ENCODE peak calls at places on chromosome 6, in five cellular contexts. J is AG09309, M is lower leg skin, W is astrocyte, Q is IMR-90. U is an unnamed sample.

GRCh38 chr6:108080010-108080780 is 5.7 kb upstream of the OSTM1 start:
- DNase-seq in Q (peak), M (no peak), W (peak), J (no peak), U (peak)

GRCh38 chr6:26233608-26234420 is 131.2 kb upstream of the BTN3A2 start:
- DNase-seq in W (peak), J (no peak), M (no peak), Q (peak), U (peak)

GRCh38 chr6:43871284-43871683 is 101.3 kb downstream of the VEGFA start:
- DNase-seq in M (no peak), J (no peak), Q (no peak), W (no peak), U (no peak)

GRCh38 chr6:71478834-71479541 is 190.4 kb downstream of the OGFRL1 start:
- DNase-seq in Q (peak), W (peak), M (no peak), J (peak), U (peak)

GRCh38 chr6:146515212-146515611 is 28.4 kb upstream of the RAB32 start:
- DNase-seq in J (no peak), M (no peak), Q (no peak), W (no peak), U (no peak)

GRCh38 chr6:79599725-79600259 is 31.3 kb upstream of the SH3BGRL2 start:
- DNase-seq in Q (no peak), W (no peak), J (no peak), M (no peak), U (no peak)

GRCh38 chr6:42099340-42100028 is 42.9 kb downstream of the C6orf132 start:
- DNase-seq in J (no peak), Q (peak), W (peak), M (peak), U (peak)

GRCh38 chr6:25193147-25193864 is 85.9 kb upstream of the CARMIL1 start:
- DNase-seq in Q (peak), M (peak), J (peak), W (peak), U (peak)

GRCh38 chr6:157724960-157725741 is 97.9 kb upstream of the SNX9 start:
- DNase-seq in W (no peak), M (peak), Q (no peak), J (no peak), U (no peak)

GRCh38 chr6:119334535-119335264 is 14.9 kb downstream of the MAN1A1 start:
- DNase-seq in W (no peak), Q (no peak), J (no peak), M (no peak), U (peak)

GRCh38 chr6:35581633-35582032 is 68.9 kb upstream of the TULP1 start:
- DNase-seq in J (no peak), W (peak), Q (peak), M (no peak), U (no peak)

GRCh38 chr6:152270301-152270925 is 366.7 kb downstream of the SYNE1 start:
- DNase-seq in Q (peak), M (no peak), J (no peak), W (peak), U (peak)

GRCh38 chr6:28161410-28162079 is 19.9 kb downstream of the ZKSCAN8 start:
- DNase-seq in J (no peak), M (peak), Q (peak), W (peak), U (peak)

GRCh38 chr6:14661188-14661587 is 543.6 kb downstream of the CD83 start:
- DNase-seq in Q (peak), W (no peak), M (no peak), J (no peak), U (peak)

GRCh38 chr6:3421763-3422456 is 34.9 kb downstream of the SLC22A23 start:
- DNase-seq in J (peak), M (no peak), W (peak), Q (peak), U (peak)

GRCh38 chr6:78580923-78581322 is 286.4 kb upstream of the IRAK1BP1 start:
- DNase-seq in M (no peak), J (no peak), W (no peak), Q (no peak), U (no peak)

GRCh38 chr6:164085552-164086325 is 671.2 kb downstream of the QKI start:
- DNase-seq in Q (no peak), J (peak), M (no peak), W (peak), U (peak)

GRCh38 chr6:152979116-152979515 is 3.7 kb downstream of the FBXO5 start:
- DNase-seq in J (no peak), M (no peak), W (no peak), Q (no peak), U (no peak)

GRCh38 chr6:28884423-28885148 is 39.2 kb downstream of the TRIM27 start:
- DNase-seq in W (no peak), Q (no peak), M (no peak), J (no peak), U (no peak)

GRCh38 chr6:9405369-9405768 is 970.0 kb upstream of the SLC35B3 start:
- DNase-seq in J (peak), W (peak), M (no peak), Q (peak), U (peak)

GRCh38 chr6:51025082-51025777 is 206.6 kb downstream of the TFAP2B start:
- DNase-seq in J (peak), M (no peak), W (peak), Q (peak), U (no peak)

GRCh38 chr6:1838604-1839003 is 228.9 kb downstream of the FOXC1 start:
- DNase-seq in Q (peak), M (no peak), W (peak), J (no peak), U (peak)

GRCh38 chr6:170279977-170280688 is 10.7 kb downstream of the DLL1 start:
- DNase-seq in Q (peak), M (no peak), W (no peak), J (no peak), U (no peak)

GRCh38 chr6:34536251-34536958 is 19.7 kb downstream of the SPDEF start:
- DNase-seq in Q (no peak), W (no peak), J (no peak), M (no peak), U (no peak)

GRCh38 chr6:170162011-170162770 is 128.7 kb downstream of the DLL1 start:
- DNase-seq in Q (no peak), W (no peak), J (no peak), M (no peak), U (no peak)

GRCh38 chr6:134676307-134677281 is 273.3 kb downstream of the ALDH8A1 start:
- DNase-seq in M (no peak), W (peak), Q (peak), J (no peak), U (peak)

GRCh38 chr6:67759001-67759400 is 876.1 kb upstream of the ADGRB3 start:
- DNase-seq in W (no peak), J (no peak), M (no peak), Q (no peak), U (peak)

GRCh38 chr6:118574051-118574865 is 26.2 kb downstream of the PLN start:
- DNase-seq in J (no peak), M (no peak), Q (peak), W (peak), U (no peak)

GRCh38 chr6:16216501-16217155 is 21.8 kb upstream of the GMPR start:
- DNase-seq in M (no peak), J (no peak), Q (no peak), W (peak), U (peak)

GRCh38 chr6:151485616-151486015 is 8.2 kb upstream of the CCDC170 start:
- DNase-seq in J (no peak), Q (peak), M (no peak), W (peak), U (no peak)

GRCh38 chr6:37705239-37706051 is 7.8 kb upstream of the MDGA1 start:
- DNase-seq in M (peak), Q (peak), J (no peak), W (peak), U (peak)
- H3K4me3 ChIP-seq in M (no peak), Q (peak), J (peak), W (peak), U (peak)

GRCh38 chr6:111837007-111837406 is 36.2 kb downstream of the FYN start:
- DNase-seq in M (no peak), W (no peak), Q (no peak), J (no peak), U (no peak)

GRCh38 chr6:111840821-111841220 is 32.4 kb downstream of the FYN start:
- DNase-seq in Q (no peak), J (no peak), W (no peak), M (no peak), U (no peak)

GRCh38 chr6:111835807-111836206 is 37.4 kb downstream of the FYN start:
- DNase-seq in W (no peak), Q (no peak), M (no peak), J (no peak), U (no peak)

GRCh38 chr6:111838749-111839484 is 34.3 kb downstream of the FYN start:
- DNase-seq in M (no peak), J (no peak), W (no peak), Q (no peak), U (no peak)

GRCh38 chr6:111837641-111838500 is 35.4 kb downstream of the FYN start:
- DNase-seq in Q (no peak), M (no peak), W (no peak), J (no peak), U (no peak)
- TF ChIP-seq CTCF in Q (no peak), M (no peak), W (no peak), J (no peak), U (no peak)

DNA sequence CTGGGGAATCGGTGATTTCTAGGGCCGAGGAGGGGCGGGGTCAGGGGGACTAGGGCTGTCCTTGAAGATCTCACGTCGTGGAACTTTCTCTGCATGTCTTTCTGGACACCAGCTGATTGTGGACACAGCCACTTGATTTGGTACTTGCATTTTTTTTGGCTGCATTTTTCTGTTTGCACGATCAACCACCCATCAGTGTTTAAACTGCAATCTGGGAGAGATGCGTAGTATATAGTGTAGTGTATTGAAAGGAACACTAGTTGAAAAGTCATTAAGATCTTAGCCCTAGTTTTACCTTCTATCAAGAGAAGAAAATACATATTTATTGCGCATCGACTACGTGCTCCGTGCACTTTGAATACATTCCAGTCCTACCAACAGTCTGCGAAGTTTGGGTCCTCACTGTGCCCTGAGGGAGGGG is 655 bp downstream of the NT5DC1 start:
- DNase-seq in W (no peak), M (peak), Q (no peak), J (no peak), U (no peak)
- H3K4me3 ChIP-seq in W (peak), M (peak), Q (peak), J (peak), U (peak)

DNA sequence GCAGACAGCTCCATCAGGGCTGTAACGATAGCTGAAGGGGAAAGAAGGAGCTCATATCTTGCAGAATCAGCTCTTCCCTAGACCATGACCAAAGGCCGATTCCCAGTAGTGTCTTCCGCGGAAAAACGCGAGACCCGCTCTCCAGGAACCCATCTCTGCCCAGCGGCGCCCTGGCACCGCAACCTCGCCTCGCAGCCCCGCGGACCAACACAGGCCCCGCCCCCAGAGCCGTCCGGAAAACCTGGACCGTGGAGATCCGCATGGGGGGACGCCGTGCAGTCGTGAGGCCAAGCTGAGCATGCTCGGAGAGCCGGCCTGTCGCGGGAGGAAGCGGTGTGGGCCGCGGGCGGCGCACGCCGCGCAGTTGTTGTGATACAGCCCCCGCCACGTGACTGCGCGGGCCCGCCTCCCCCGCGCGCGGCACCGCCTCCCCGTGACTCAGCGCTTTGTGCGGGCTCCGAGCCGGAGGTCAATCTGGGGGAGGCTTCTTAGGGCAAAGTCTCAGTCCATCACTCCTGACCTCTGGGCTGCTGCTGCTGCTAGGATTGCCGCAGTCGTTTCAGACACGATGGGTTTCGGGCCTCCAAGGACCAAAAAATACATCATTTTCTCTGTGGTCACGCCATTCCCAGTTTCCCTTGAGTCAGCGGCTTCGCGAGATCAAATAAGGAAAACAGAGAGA is 3.1 kb upstream of the GCLC start:
- DNase-seq in W (peak), Q (peak), M (peak), J (peak), U (peak)
- TF ChIP-seq CTCF in W (no peak), Q (peak), M (no peak), J (no peak), U (no peak)

GRCh38 chr6:63598251-63599036 is 26.2 kb downstream of the LOC128125822 start:
- DNase-seq in J (no peak), M (peak), Q (peak), W (peak), U (peak)

GRCh38 chr6:63599243-63599642 is 27.0 kb downstream of the LOC128125822 start:
- DNase-seq in W (no peak), Q (no peak), J (no peak), M (no peak), U (no peak)

GRCh38 chr6:63597142-63598000 is 25.1 kb downstream of the LOC128125822 start:
- DNase-seq in Q (no peak), J (no peak), W (peak), M (no peak), U (peak)

DNA sequence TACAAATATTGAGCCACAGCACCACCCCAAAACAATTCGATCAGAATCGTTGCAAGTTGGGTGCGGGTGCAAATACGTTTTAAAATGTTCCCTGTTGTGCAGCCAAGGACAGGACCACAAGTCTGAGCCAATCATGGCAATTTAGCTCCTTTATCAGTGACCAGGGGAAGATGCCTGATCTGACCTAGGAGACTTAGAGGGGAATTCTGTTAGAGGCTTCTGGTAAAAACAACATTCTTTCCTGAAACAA is 25.6 kb downstream of the LOC128125822 start:
- DNase-seq in Q (no peak), J (no peak), W (no peak), M (no peak), U (no peak)
- H3K4me3 ChIP-seq in Q (peak), J (peak), W (peak), M (peak), U (peak)